ENCODE peak calls at places on chromosomes 7 and 10, in six cellular contexts. D is hepatocyte, E is HCT116, J is MM.1S, O is PC-9, F is H1. U is an unnamed sample.

GRCh38 chr10:16816142-16816541 is 1.1 kb downstream of the RSU1 start:
- DNase-seq in D (no peak), F (no peak), J (no peak), E (no peak), O (no peak), U (peak)

GRCh38 chr10:32972929-32973328 is 14.9 kb upstream of the ITGB1 start:
- DNase-seq in F (no peak), O (no peak), J (no peak), E (no peak), D (no peak), U (no peak)

GRCh38 chr10:29204119-29204518 is 84.8 kb upstream of the LYZL1 start:
- DNase-seq in F (no peak), J (no peak), D (peak), O (no peak), E (no peak), U (no peak)

GRCh38 chr7:7704867-7705266 is 13.5 kb downstream of the RPA3 start:
- DNase-seq in D (no peak), F (no peak), E (no peak), O (no peak), J (no peak), U (no peak)

GRCh38 chr10:50347394-50347802 is 96.1 kb upstream of the ASAH2 start:
- DNase-seq in D (no peak), O (no peak), E (no peak), F (no peak), J (no peak), U (no peak)

GRCh38 chr7:311131-311680 is 21.2 kb downstream of the FOXL3 start:
- DNase-seq in D (no peak), O (no peak), F (no peak), J (no peak), E (no peak), U (no peak)

GRCh38 chr10:44824607-44825006 is 86.5 kb upstream of the TMEM72 start:
- DNase-seq in D (no peak), F (no peak), E (no peak), O (no peak), J (no peak), U (peak)

GRCh38 chr7:30453859-30454258 is 24.7 kb downstream of the NOD1 start:
- DNase-seq in O (no peak), D (no peak), F (no peak), E (no peak), J (no peak), U (peak)

GRCh38 chr7:150909192-150909591 is 56.9 kb downstream of the AOC1 start:
- DNase-seq in J (no peak), D (no peak), E (no peak), O (no peak), F (no peak), U (no peak)

GRCh38 chr10:131477457-131478205 is 166.1 kb upstream of the TCERG1L start:
- DNase-seq in O (no peak), J (no peak), F (no peak), D (peak), E (no peak), U (no peak)

GRCh38 chr7:20220824-20221547 is 3.8 kb upstream of the MACC1 start:
- DNase-seq in O (no peak), J (peak), F (no peak), E (no peak), D (no peak), U (peak)

GRCh38 chr7:51261950-51262795 is 54.4 kb downstream of the COBL start:
- DNase-seq in E (no peak), J (no peak), F (no peak), O (no peak), D (no peak), U (no peak)

GRCh38 chr7:91263359-91264082 is 712 bp upstream of the FZD1 start:
- DNase-seq in D (peak), O (peak), J (peak), F (no peak), E (no peak), U (peak)

GRCh38 chr10:116630020-116630419 is 9.3 kb downstream of the PNLIPRP2 start:
- DNase-seq in F (no peak), O (no peak), J (no peak), D (no peak), E (no peak), U (no peak)

GRCh38 chr10:78290131-78290750 is 256.6 kb downstream of the RPS24 start:
- DNase-seq in O (no peak), F (no peak), D (no peak), E (no peak), J (no peak), U (peak)

GRCh38 chr10:97755718-97756117 is 16.1 kb downstream of the SFRP5 start:
- DNase-seq in J (no peak), O (no peak), E (no peak), F (no peak), D (no peak), U (no peak)

GRCh38 chr7:36904802-36905201 is 180.5 kb upstream of the AOAH start:
- DNase-seq in D (no peak), F (no peak), O (no peak), J (no peak), E (no peak), U (no peak)

GRCh38 chr7:34523233-34523918 is 134.6 kb upstream of the NPSR1 start:
- DNase-seq in E (no peak), F (no peak), D (no peak), J (no peak), O (no peak), U (peak)

GRCh38 chr10:92901819-92902234 is 53.5 kb downstream of the EXOC6 start:
- DNase-seq in E (no peak), F (no peak), J (peak), O (no peak), D (no peak), U (no peak)

GRCh38 chr10:18043607-18044006 is 91.9 kb downstream of the SLC39A12 start:
- DNase-seq in E (no peak), D (no peak), J (no peak), F (no peak), O (no peak), U (no peak)

GRCh38 chr7:46072722-46073121 is 151.7 kb upstream of the IGFBP3 start:
- DNase-seq in E (no peak), O (peak), F (no peak), J (no peak), D (no peak), U (peak)

GRCh38 chr7:124992881-124993562 is 63.4 kb upstream of the POT1 start:
- DNase-seq in D (peak), O (peak), J (no peak), E (no peak), F (no peak), U (peak)

GRCh38 chr7:50793947-50794570 is 11.4 kb upstream of the GRB10 start:
- DNase-seq in D (no peak), F (no peak), O (no peak), E (no peak), J (no peak), U (no peak)

GRCh38 chr10:129042747-129043146 is 424.3 kb upstream of the MGMT start:
- DNase-seq in E (no peak), D (peak), F (no peak), J (no peak), O (no peak), U (no peak)

GRCh38 chr7:80427218-80427617 is 84.6 kb downstream of the GNAT3 start:
- DNase-seq in D (no peak), O (no peak), F (no peak), E (no peak), J (no peak), U (no peak)

GRCh38 chr10:33478089-33478674 is 143.7 kb upstream of the NRP1 start:
- DNase-seq in O (no peak), F (no peak), E (no peak), D (no peak), J (no peak), U (no peak)

GRCh38 chr7:34596887-34597286 is 61.1 kb upstream of the NPSR1 start:
- DNase-seq in O (no peak), E (peak), F (no peak), D (no peak), J (peak), U (peak)

GRCh38 chr7:37786741-37787569 is 61.4 kb upstream of the NME8 start:
- DNase-seq in J (peak), E (no peak), F (no peak), D (no peak), O (no peak), U (no peak)

GRCh38 chr7:101245147-101245668 is 327 bp upstream of the FIS1 start:
- DNase-seq in O (no peak), E (no peak), F (no peak), J (no peak), D (no peak), U (no peak)

GRCh38 chr10:11150255-11150731 is 132.6 kb downstream of the CELF2 start:
- DNase-seq in O (no peak), J (peak), F (no peak), D (no peak), E (no peak), U (no peak)

GRCh38 chr10:97498841-97499560 is at the start of gene UBTD1:
- DNase-seq in F (no peak), D (peak), J (peak), E (no peak), O (peak), U (peak)

GRCh38 chr10:14261341-14261740 is 69.4 kb downstream of the FRMD4A start:
- DNase-seq in F (no peak), D (no peak), J (no peak), O (no peak), E (no peak), U (no peak)

GRCh38 chr10:14259696-14260595 is 70.8 kb downstream of the FRMD4A start:
- DNase-seq in D (peak), J (no peak), O (no peak), E (no peak), F (no peak), U (no peak)

GRCh38 chr10:14271621-14272020 is 59.1 kb downstream of the FRMD4A start:
- DNase-seq in E (no peak), O (no peak), F (no peak), J (no peak), D (no peak), U (no peak)

GRCh38 chr10:14263041-14263440 is 67.7 kb downstream of the FRMD4A start:
- DNase-seq in J (no peak), D (no peak), E (no peak), F (no peak), O (no peak), U (no peak)

DNA sequence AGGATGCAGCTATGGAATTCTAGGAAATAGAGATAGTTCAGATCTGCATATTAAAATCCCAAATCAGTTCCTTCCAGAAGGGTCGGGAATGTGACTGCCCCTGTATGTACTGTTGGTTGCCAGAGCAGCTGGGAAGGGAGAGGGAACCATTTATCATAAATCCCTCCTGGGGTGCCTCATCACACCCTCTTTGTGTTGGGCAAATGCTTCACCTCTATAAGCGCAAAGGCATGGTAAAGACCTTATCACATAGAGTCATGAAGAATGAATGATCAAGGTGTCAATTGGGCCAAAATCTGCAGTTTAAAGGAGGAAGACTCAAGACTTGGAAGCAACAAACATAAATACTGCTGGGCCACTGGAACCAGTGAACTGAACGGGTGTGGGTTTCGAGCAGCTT is 65.0 kb downstream of the FRMD4A start:
- DNase-seq in E (no peak), J (no peak), O (no peak), F (no peak), D (no peak), U (no peak)
- H2AFZ ChIP-seq in E (no peak), J (no peak), O (no peak), F (peak), D (no peak), U (no peak)

GRCh38 chr7:17447728-17448478 is 149.5 kb downstream of the AHR start:
- DNase-seq in D (no peak), O (no peak), J (no peak), F (no peak), E (no peak), U (no peak)
- TF ChIP-seq EZH2 in D (no peak), O (no peak), J (no peak), F (no peak), E (no peak), U (no peak)

DNA sequence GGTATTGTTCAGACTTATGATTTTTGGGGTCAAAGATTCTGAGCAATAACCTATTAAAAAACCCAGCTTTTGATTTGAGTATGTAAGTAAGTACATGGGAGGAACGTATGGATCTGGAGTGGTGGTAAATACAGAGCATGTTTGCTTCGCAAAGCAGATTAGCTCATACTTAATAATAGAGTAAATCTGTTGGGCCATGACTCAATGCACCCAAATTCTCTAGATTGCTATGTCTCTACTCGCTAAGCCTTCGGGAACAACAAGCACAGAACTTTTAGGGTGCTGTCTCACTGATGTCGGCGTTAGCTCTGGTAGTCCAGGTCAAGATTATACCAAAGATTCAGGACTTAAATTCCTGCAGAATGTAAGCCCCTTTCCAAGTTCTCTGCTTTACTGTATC is 801 bp upstream of the MINPP1 start:
- DNase-seq in E (no peak), D (no peak), F (no peak), J (no peak), O (no peak), U (peak)
- H2AFZ ChIP-seq in E (no peak), D (peak), F (peak), J (peak), O (peak), U (peak)

GRCh38 chr7:86643478-86644281 is at the start of gene GRM3:
- DNase-seq in E (no peak), F (no peak), J (no peak), O (peak), D (peak), U (peak)
- TF ChIP-seq EZH2 in E (no peak), F (peak), J (no peak), O (no peak), D (peak), U (no peak)